ENCODE peak calls at places on chromosomes 1 and 21, in four cellular contexts. One of them, this sample, is unnamed.

GRCh38 chr1:9883585-9884449 is 26.3 kb downstream of the CTNNBIP1 start:
- DNase-seq in NCI-H1694 treated with DMSO at 0.1 percent for 48 hours: no peak
- DNase-seq in HS-27A: no peak
- DNase-seq in NB4: no peak
- DNase-seq in this sample: no peak

GRCh38 chr1:159428536-159428935 is 3.5 kb upstream of the OR10J4 start:
- DNase-seq in NCI-H1694 treated with DMSO at 0.1 percent for 48 hours: no peak
- DNase-seq in HS-27A: peak; percentile 9
- DNase-seq in NB4: no peak
- DNase-seq in this sample: no peak

GRCh38 chr1:6082430-6082971 is 36.8 kb downstream of the KCNAB2 start:
- DNase-seq in NCI-H1694 treated with DMSO at 0.1 percent for 48 hours: peak; percentile 8
- DNase-seq in HS-27A: no peak
- DNase-seq in NB4: no peak
- DNase-seq in this sample: no peak

GRCh38 chr21:15088483-15088882 is 23.7 kb upstream of the NRIP1 start:
- DNase-seq in NCI-H1694 treated with DMSO at 0.1 percent for 48 hours: no peak
- DNase-seq in HS-27A: no peak
- DNase-seq in NB4: no peak
- DNase-seq in this sample: no peak

GRCh38 chr1:202241376-202242079 is 47.9 kb downstream of the LGR6 start:
- DNase-seq in NCI-H1694 treated with DMSO at 0.1 percent for 48 hours: no peak
- DNase-seq in HS-27A: no peak
- DNase-seq in NB4: no peak
- DNase-seq in this sample: peak; percentile 36

GRCh38 chr1:156814571-156815260 is 1.9 kb downstream of the SH2D2A start:
- DNase-seq in NCI-H1694 treated with DMSO at 0.1 percent for 48 hours: no peak
- DNase-seq in HS-27A: no peak
- DNase-seq in NB4: no peak
- DNase-seq in this sample: no peak

GRCh38 chr21:36695671-36696389 is 3.1 kb upstream of the SIM2 start:
- DNase-seq in NCI-H1694 treated with DMSO at 0.1 percent for 48 hours: no peak
- DNase-seq in HS-27A: no peak
- DNase-seq in NB4: no peak
- DNase-seq in this sample: peak; percentile 86

GRCh38 chr1:66292944-66293343 is 241.0 kb upstream of the SGIP1 start:
- DNase-seq in NCI-H1694 treated with DMSO at 0.1 percent for 48 hours: no peak
- DNase-seq in HS-27A: no peak
- DNase-seq in NB4: no peak
- DNase-seq in this sample: no peak

GRCh38 chr1:236518343-236518742 is 5.4 kb upstream of the LGALS8 start:
- DNase-seq in NCI-H1694 treated with DMSO at 0.1 percent for 48 hours: no peak
- DNase-seq in HS-27A: no peak
- DNase-seq in NB4: no peak
- DNase-seq in this sample: no peak

GRCh38 chr1:162003825-162004205 is 19.9 kb downstream of the OLFML2B start:
- DNase-seq in NCI-H1694 treated with DMSO at 0.1 percent for 48 hours: no peak
- DNase-seq in HS-27A: peak; percentile 73
- DNase-seq in NB4: peak; percentile 94
- DNase-seq in this sample: no peak

GRCh38 chr1:246281639-246282038 is 225.4 kb downstream of the SMYD3 start:
- DNase-seq in NCI-H1694 treated with DMSO at 0.1 percent for 48 hours: no peak
- DNase-seq in HS-27A: no peak
- DNase-seq in NB4: no peak
- DNase-seq in this sample: no peak

GRCh38 chr1:67973061-67973460 is 77.4 kb downstream of the DIRAS3 start:
- DNase-seq in NCI-H1694 treated with DMSO at 0.1 percent for 48 hours: no peak
- DNase-seq in HS-27A: no peak
- DNase-seq in NB4: no peak
- DNase-seq in this sample: no peak

GRCh38 chr1:211603191-211603701 is 24.3 kb upstream of the SLC30A1 start:
- DNase-seq in NCI-H1694 treated with DMSO at 0.1 percent for 48 hours: no peak
- DNase-seq in HS-27A: no peak
- DNase-seq in NB4: no peak
- DNase-seq in this sample: no peak

GRCh38 chr21:38760017-38760761 is 45.5 kb upstream of the ETS2 start:
- DNase-seq in NCI-H1694 treated with DMSO at 0.1 percent for 48 hours: no peak
- DNase-seq in HS-27A: no peak
- DNase-seq in NB4: no peak
- DNase-seq in this sample: peak; percentile 63

GRCh38 chr1:107643766-107644165 is 321.2 kb downstream of the VAV3 start:
- DNase-seq in NCI-H1694 treated with DMSO at 0.1 percent for 48 hours: no peak
- DNase-seq in HS-27A: no peak
- DNase-seq in NB4: peak; percentile 6
- DNase-seq in this sample: no peak

GRCh38 chr1:26862781-26863676 is at the start of gene SFN:
- DNase-seq in NCI-H1694 treated with DMSO at 0.1 percent for 48 hours: peak; percentile 1
- DNase-seq in HS-27A: no peak
- DNase-seq in NB4: peak; percentile 36
- DNase-seq in this sample: peak; percentile 97

GRCh38 chr1:2999571-2999970 is 21.7 kb upstream of the ACTRT2 start:
- DNase-seq in NCI-H1694 treated with DMSO at 0.1 percent for 48 hours: no peak
- DNase-seq in HS-27A: no peak
- DNase-seq in NB4: no peak
- DNase-seq in this sample: no peak

GRCh38 chr1:61081637-61082335 is 575 bp upstream of the NFIA start:
- DNase-seq in NCI-H1694 treated with DMSO at 0.1 percent for 48 hours: peak; percentile 74
- DNase-seq in HS-27A: no peak
- DNase-seq in NB4: peak; percentile 45
- DNase-seq in this sample: peak; percentile 83

GRCh38 chr1:30912913-30913652 is 4.5 kb upstream of the SDC3 start:
- DNase-seq in NCI-H1694 treated with DMSO at 0.1 percent for 48 hours: no peak
- DNase-seq in HS-27A: no peak
- DNase-seq in NB4: peak; percentile 90
- DNase-seq in this sample: peak; percentile 40

GRCh38 chr1:194710671-194711070 is 1524.3 kb upstream of the B3GALT2 start:
- DNase-seq in NCI-H1694 treated with DMSO at 0.1 percent for 48 hours: no peak
- DNase-seq in HS-27A: no peak
- DNase-seq in NB4: no peak
- DNase-seq in this sample: no peak

GRCh38 chr1:21568006-21568746 is 59.0 kb downstream of the ALPL start:
- DNase-seq in NCI-H1694 treated with DMSO at 0.1 percent for 48 hours: no peak
- DNase-seq in HS-27A: no peak
- DNase-seq in NB4: no peak
- DNase-seq in this sample: no peak

GRCh38 chr1:8431028-8431427 is 113.1 kb downstream of the SLC45A1 start:
- DNase-seq in NCI-H1694 treated with DMSO at 0.1 percent for 48 hours: no peak
- DNase-seq in HS-27A: no peak
- DNase-seq in NB4: peak; percentile 43
- DNase-seq in this sample: peak; percentile 66

GRCh38 chr21:39775816-39776215 is 30.8 kb downstream of the IGSF5 start:
- DNase-seq in NCI-H1694 treated with DMSO at 0.1 percent for 48 hours: no peak
- DNase-seq in HS-27A: no peak
- DNase-seq in NB4: no peak
- DNase-seq in this sample: no peak

GRCh38 chr1:219710529-219711194 is 97.8 kb upstream of the ZC3H11B start:
- DNase-seq in NCI-H1694 treated with DMSO at 0.1 percent for 48 hours: no peak
- DNase-seq in HS-27A: peak; percentile 88
- DNase-seq in NB4: peak; percentile 2
- DNase-seq in this sample: no peak

GRCh38 chr1:52970149-52970548 is 43.1 kb downstream of the SCP2 start:
- DNase-seq in NCI-H1694 treated with DMSO at 0.1 percent for 48 hours: peak; percentile 37
- DNase-seq in HS-27A: no peak
- DNase-seq in NB4: peak; percentile 44
- DNase-seq in this sample: peak; percentile 70

GRCh38 chr1:230068952-230069684 is 2.1 kb downstream of the GALNT2 start:
- DNase-seq in NCI-H1694 treated with DMSO at 0.1 percent for 48 hours: no peak
- DNase-seq in HS-27A: no peak
- DNase-seq in NB4: peak; percentile 28
- DNase-seq in this sample: peak; percentile 61

GRCh38 chr1:31980835-31981782 is 32.6 kb upstream of the KHDRBS1 start:
- DNase-seq in NCI-H1694 treated with DMSO at 0.1 percent for 48 hours: no peak
- DNase-seq in HS-27A: no peak
- DNase-seq in NB4: no peak
- DNase-seq in this sample: no peak

GRCh38 chr1:7810395-7810794 is 26.3 kb downstream of the PER3 start:
- DNase-seq in NCI-H1694 treated with DMSO at 0.1 percent for 48 hours: no peak
- DNase-seq in HS-27A: peak; percentile 74
- DNase-seq in NB4: peak; percentile 40
- DNase-seq in this sample: no peak

GRCh38 chr1:19859876-19860275 is 22.3 kb upstream of the OTUD3 start:
- DNase-seq in NCI-H1694 treated with DMSO at 0.1 percent for 48 hours: no peak
- DNase-seq in HS-27A: no peak
- DNase-seq in NB4: no peak
- DNase-seq in this sample: no peak

GRCh38 chr21:28523367-28523766 is 469.3 kb downstream of the LTN1 start:
- DNase-seq in NCI-H1694 treated with DMSO at 0.1 percent for 48 hours: no peak
- DNase-seq in HS-27A: no peak
- DNase-seq in NB4: no peak
- DNase-seq in this sample: no peak

GRCh38 chr21:32065654-32066053 is 192.8 kb downstream of the HUNK start:
- DNase-seq in NCI-H1694 treated with DMSO at 0.1 percent for 48 hours: no peak
- DNase-seq in HS-27A: no peak
- DNase-seq in NB4: peak; percentile 94
- DNase-seq in this sample: peak; percentile 17

GRCh38 chr21:26933448-26933847 is 33.4 kb downstream of the ADAMTS5 start:
- DNase-seq in NCI-H1694 treated with DMSO at 0.1 percent for 48 hours: no peak
- DNase-seq in HS-27A: no peak
- DNase-seq in NB4: no peak
- DNase-seq in this sample: no peak

GRCh38 chr1:63004868-63005267 is 220.9 kb downstream of the ATG4C start:
- DNase-seq in NCI-H1694 treated with DMSO at 0.1 percent for 48 hours: peak; percentile 9
- DNase-seq in HS-27A: no peak
- DNase-seq in NB4: peak; percentile 1
- DNase-seq in this sample: peak; percentile 65

GRCh38 chr1:113320972-113321680 is 69.2 kb upstream of the MAGI3 start:
- DNase-seq in NCI-H1694 treated with DMSO at 0.1 percent for 48 hours: no peak
- DNase-seq in HS-27A: no peak
- DNase-seq in NB4: no peak
- DNase-seq in this sample: no peak

This sample was measured in endodermal cell.